ENCODE peak calls at places on chromosome 2, in eight cellular contexts. W is esophagus squamous epithelium, T is A549, P is breast epithelium, Y is heart left ventricle, U is mammary epithelial cell, D is PC-9, X is Peyer's patch. E is an unnamed sample. For H3K9me3, the result is how much of the 10 kb centered on the place peaks cover.

GRCh38 chr2:128315122-128315828 is 3.4 kb downstream of the HS6ST1 start:
- DNase-seq in Y (peak), T (no peak), W (no peak), X (peak), D (no peak), U (no peak), P (peak), E (no peak)

GRCh38 chr2:217273851-217274250 is 414.0 kb upstream of the TNP1 start:
- DNase-seq in X (no peak), T (no peak), Y (no peak), W (no peak), U (no peak), D (no peak), P (no peak), E (no peak)

GRCh38 chr2:15812187-15812830 is 128.0 kb upstream of the MYCN start:
- DNase-seq in U (no peak), W (no peak), T (no peak), P (no peak), Y (no peak), D (no peak), X (no peak), E (no peak)

GRCh38 chr2:13638181-13638580 is 921.4 kb downstream of the TRIB2 start:
- DNase-seq in Y (no peak), D (peak), X (no peak), W (no peak), U (peak), P (no peak), T (no peak), E (no peak)

GRCh38 chr2:197431858-197432257 is 3.0 kb downstream of the SF3B1 start:
- DNase-seq in D (no peak), T (no peak), P (no peak), U (no peak), Y (no peak), X (no peak), W (no peak), E (no peak)

GRCh38 chr2:132977812-132978529 is 308.0 kb upstream of the LYPD1 start:
- DNase-seq in U (peak), W (no peak), D (no peak), P (no peak), X (no peak), T (no peak), Y (no peak), E (no peak)

GRCh38 chr2:7774481-7774880 is 857.3 kb downstream of the RNF144A start:
- DNase-seq in U (no peak), X (no peak), T (no peak), Y (no peak), W (no peak), P (no peak), D (no peak), E (no peak)

GRCh38 chr2:74895031-74895425 is 61.1 kb downstream of the HK2 start:
- DNase-seq in U (no peak), Y (no peak), D (no peak), T (no peak), P (no peak), W (no peak), X (no peak), E (no peak)

GRCh38 chr2:113234721-113235346 is 43.9 kb downstream of the PAX8 start:
- DNase-seq in T (no peak), D (no peak), W (no peak), X (no peak), P (no peak), U (no peak), Y (no peak), E (no peak)

GRCh38 chr2:73970850-73971471 is 13.7 kb upstream of the TET3 start:
- DNase-seq in W (no peak), D (no peak), Y (peak), T (no peak), P (peak), U (no peak), X (peak), E (peak)

GRCh38 chr2:27185331-27186026 is 26.4 kb upstream of the ATRAID start:
- DNase-seq in X (no peak), P (no peak), T (no peak), D (no peak), Y (no peak), W (no peak), U (no peak), E (no peak)

GRCh38 chr2:120398961-120399888 is 53.3 kb downstream of the INHBB start:
- DNase-seq in X (no peak), D (peak), W (no peak), Y (no peak), U (peak), P (peak), T (peak), E (no peak)

GRCh38 chr2:74745766-74746165 is 88.2 kb upstream of the HK2 start:
- DNase-seq in T (no peak), U (no peak), D (no peak), X (no peak), W (no peak), Y (no peak), P (no peak), E (no peak)

GRCh38 chr2:207750315-207750714 is 19.4 kb downstream of the FZD5 start:
- DNase-seq in Y (no peak), X (no peak), W (no peak), U (no peak), D (no peak), P (no peak), T (no peak), E (no peak)

GRCh38 chr2:219486424-219486959 is 12.2 kb upstream of the GMPPA start:
- DNase-seq in P (no peak), T (no peak), W (no peak), U (no peak), D (no peak), X (no peak), Y (no peak), E (no peak)

DNA sequence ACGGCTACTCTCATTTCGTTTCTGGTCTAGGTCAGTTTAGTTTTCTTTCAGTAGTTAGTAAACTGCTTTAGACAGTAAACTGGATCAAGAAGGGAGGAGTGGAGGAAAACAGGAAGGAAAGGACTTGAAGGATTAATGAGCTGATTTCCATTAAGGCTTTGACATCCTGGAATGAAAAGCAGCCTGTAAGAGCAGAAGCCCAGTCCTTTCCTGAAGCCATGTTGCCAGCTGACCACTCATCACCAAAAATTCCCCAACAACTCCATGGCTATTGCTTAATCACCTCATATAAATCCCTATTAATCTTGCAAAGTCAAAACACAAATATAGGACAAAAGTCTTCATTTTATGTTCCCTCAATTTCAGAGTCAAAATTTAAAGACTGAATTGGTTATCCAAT is 113.7 kb upstream of the ZFP36L2 start:
- DNase-seq in P (no peak), U (peak), D (no peak), T (no peak), X (no peak), W (no peak), Y (no peak), E (no peak)
- H3K27ac ChIP-seq in P (no peak), U (no peak), D (no peak), T (no peak), X (peak), W (peak), Y (peak), E (no peak)

DNA sequence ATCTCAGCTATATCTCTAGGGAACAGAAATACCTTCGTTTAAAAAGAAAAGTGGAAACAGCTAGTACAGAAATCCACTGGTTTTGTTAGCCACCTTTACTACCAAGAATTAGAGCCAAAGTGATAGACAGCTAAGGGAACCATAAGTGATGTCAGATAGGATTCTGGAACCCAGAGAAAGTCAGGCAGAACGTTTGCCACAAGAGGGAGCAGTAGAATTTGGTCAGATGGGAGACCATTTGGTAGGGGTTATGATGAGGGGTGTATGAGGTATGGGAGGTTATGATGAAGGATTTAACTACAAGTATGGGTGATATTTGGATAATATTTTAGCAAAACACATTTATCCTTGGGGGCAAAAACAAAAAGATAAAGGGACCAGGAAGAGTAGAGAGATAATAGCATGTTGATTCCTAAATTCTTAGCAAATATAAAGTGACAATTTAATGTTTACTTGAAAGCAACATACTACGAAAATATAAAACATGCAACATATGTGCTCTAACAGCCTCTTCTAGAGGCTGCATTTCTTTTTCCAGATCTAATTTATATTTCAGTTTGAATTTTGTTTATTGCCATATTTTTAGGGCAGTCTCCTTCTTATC is 3.3 kb downstream of the SLC8A1 start:
- DNase-seq in P (no peak), W (no peak), Y (no peak), D (no peak), T (peak), X (no peak), U (peak), E (no peak)
- TF ChIP-seq CTCF in P (no peak), W (peak), Y (peak), D (peak), T (peak), X (peak), U (peak), E (no peak)

DNA sequence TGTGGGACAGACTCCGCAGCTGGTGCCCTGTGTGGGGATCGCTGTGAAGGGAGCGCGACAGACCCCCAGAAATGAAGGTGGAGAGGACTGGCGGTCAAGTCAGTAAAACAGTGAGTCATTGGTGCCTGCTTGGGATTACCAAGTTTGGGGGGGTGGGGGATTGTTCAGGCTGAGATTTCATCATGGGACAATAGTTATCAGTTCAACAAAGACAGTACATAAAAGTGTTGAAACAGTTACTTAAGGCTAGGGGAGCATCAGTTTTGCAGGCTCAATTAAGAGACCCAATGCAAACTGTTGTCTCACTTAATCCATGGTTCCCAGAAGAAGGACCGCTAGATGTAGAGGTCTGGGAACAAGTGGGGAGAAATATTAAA is 42.4 kb upstream of the PDK1 start:
- DNase-seq in T (no peak), X (no peak), W (no peak), P (no peak), Y (no peak), U (no peak), D (no peak), E (no peak)
- H3K9me3 ChIP-seq in T (under half), X (under half), W (under half), P (under half), Y (under half), U (under half), D (under half), E (under half)

GRCh38 chr2:233416706-233417105 is 62.4 kb downstream of the DGKD start:
- DNase-seq in Y (no peak), U (no peak), X (no peak), D (no peak), T (peak), P (no peak), W (no peak), E (no peak)

GRCh38 chr2:233418761-233419625 is 64.7 kb downstream of the DGKD start:
- DNase-seq in D (no peak), X (peak), U (no peak), W (no peak), T (peak), Y (peak), P (no peak), E (peak)

GRCh38 chr2:233417282-233417681 is 63.0 kb downstream of the DGKD start:
- DNase-seq in W (no peak), P (no peak), U (no peak), X (no peak), Y (no peak), T (no peak), D (no peak), E (no peak)

GRCh38 chr2:233419626-233420431 is 65.5 kb downstream of the DGKD start:
- DNase-seq in D (no peak), X (peak), P (no peak), Y (no peak), W (no peak), T (peak), U (peak), E (peak)

DNA sequence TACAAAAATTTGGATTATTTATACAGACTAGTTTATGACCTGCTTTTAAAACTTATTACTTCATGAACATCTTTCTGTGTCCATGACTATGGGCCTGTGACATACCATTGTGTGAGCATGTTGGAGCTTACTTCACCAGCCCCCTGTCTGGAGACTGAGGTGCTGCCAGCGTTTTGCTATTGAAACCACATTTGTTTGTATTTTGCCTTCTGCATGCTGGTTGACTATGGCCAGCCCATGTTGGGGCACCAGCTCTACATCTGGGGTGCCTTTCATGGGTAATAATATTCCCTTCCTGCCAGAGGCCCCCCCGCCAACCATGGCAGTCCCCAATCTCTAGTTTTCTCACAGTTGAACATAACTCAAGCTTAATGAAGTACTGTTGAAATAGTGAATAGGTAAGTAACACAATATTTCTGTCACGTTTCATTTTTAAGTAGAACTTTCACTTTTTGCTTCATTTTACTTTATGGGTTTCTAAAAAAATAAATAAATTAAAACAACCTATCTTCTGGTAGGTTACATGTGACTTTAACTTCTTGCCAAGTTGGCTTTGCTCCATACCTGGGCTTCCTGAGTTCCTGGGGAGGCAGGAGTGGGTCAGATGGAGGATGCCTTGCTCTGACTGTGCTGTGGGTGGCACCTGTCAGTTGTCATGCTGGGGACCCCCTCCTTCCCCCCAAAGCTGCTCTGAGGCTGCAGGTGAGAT is 63.9 kb downstream of the DGKD start:
- DNase-seq in T (peak), U (no peak), W (no peak), P (no peak), D (no peak), X (no peak), Y (no peak), E (no peak)
- H3K27ac ChIP-seq in T (peak), U (no peak), W (no peak), P (peak), D (no peak), X (peak), Y (peak), E (peak)

GRCh38 chr2:185738679-185739472 is at the start of gene FSIP2:
- DNase-seq in X (no peak), D (no peak), P (no peak), W (no peak), Y (peak), T (no peak), U (peak), E (no peak)
- TF ChIP-seq CTCF in X (peak), D (no peak), P (no peak), W (peak), Y (peak), T (no peak), U (peak), E (no peak)